ENCODE peak calls at places on chromosomes 13 and 19, in nine cellular contexts. One of them, this sample, is unnamed.

GRCh38 chr13:21361706-21362105 is 97.4 kb downstream of the ZDHHC20 start:
- DNase-seq in CD4-positive, alpha-beta memory T cell: no peak
- DNase-seq in epithelial cell of esophagus: no peak
- DNase-seq in lower lobe of right lung: no peak
- DNase-seq in activated T-cell treated with anti-CD3 and anti-CD28 coated beads, Interleukin-2, amount 50 U/mL, for 72 hours: no peak
- DNase-seq in MV-4-11: no peak
- DNase-seq in Caco-2: no peak
- DNase-seq in PC-3: no peak
- DNase-seq in activated naive CD8-positive, alpha-beta T cell treated with anti-CD3 and anti-CD28 coated beads, Interleukin-2, amount 50 U/mL, for 24 hours: no peak
- DNase-seq in this sample: no peak

GRCh38 chr19:39372047-39372802 is 18.7 kb downstream of the PAF1 start:
- DNase-seq in CD4-positive, alpha-beta memory T cell: no peak
- DNase-seq in epithelial cell of esophagus: no peak
- DNase-seq in lower lobe of right lung: peak
- DNase-seq in activated T-cell treated with anti-CD3 and anti-CD28 coated beads, Interleukin-2, amount 50 U/mL, for 72 hours: no peak
- DNase-seq in MV-4-11: no peak
- DNase-seq in Caco-2: no peak
- DNase-seq in PC-3: no peak
- DNase-seq in activated naive CD8-positive, alpha-beta T cell treated with anti-CD3 and anti-CD28 coated beads, Interleukin-2, amount 50 U/mL, for 24 hours: no peak
- DNase-seq in this sample: no peak

GRCh38 chr19:15934332-15935078 is at the start of gene CYP4F11:
- DNase-seq in CD4-positive, alpha-beta memory T cell: no peak
- DNase-seq in epithelial cell of esophagus: peak
- DNase-seq in lower lobe of right lung: peak
- DNase-seq in activated T-cell treated with anti-CD3 and anti-CD28 coated beads, Interleukin-2, amount 50 U/mL, for 72 hours: no peak
- DNase-seq in MV-4-11: no peak
- DNase-seq in Caco-2: no peak
- DNase-seq in PC-3: peak
- DNase-seq in activated naive CD8-positive, alpha-beta T cell treated with anti-CD3 and anti-CD28 coated beads, Interleukin-2, amount 50 U/mL, for 24 hours: no peak
- DNase-seq in this sample: no peak

GRCh38 chr13:114108141-114108761 is 24.2 kb downstream of the RASA3 start:
- DNase-seq in CD4-positive, alpha-beta memory T cell: no peak
- DNase-seq in epithelial cell of esophagus: no peak
- DNase-seq in lower lobe of right lung: peak
- DNase-seq in activated T-cell treated with anti-CD3 and anti-CD28 coated beads, Interleukin-2, amount 50 U/mL, for 72 hours: peak
- DNase-seq in MV-4-11: no peak
- DNase-seq in Caco-2: peak
- DNase-seq in PC-3: no peak
- DNase-seq in activated naive CD8-positive, alpha-beta T cell treated with anti-CD3 and anti-CD28 coated beads, Interleukin-2, amount 50 U/mL, for 24 hours: no peak
- DNase-seq in this sample: no peak

GRCh38 chr13:90545070-90545840 is 802.2 kb upstream of the MIR17HG start:
- DNase-seq in CD4-positive, alpha-beta memory T cell: no peak
- DNase-seq in epithelial cell of esophagus: peak
- DNase-seq in lower lobe of right lung: no peak
- DNase-seq in activated T-cell treated with anti-CD3 and anti-CD28 coated beads, Interleukin-2, amount 50 U/mL, for 72 hours: no peak
- DNase-seq in MV-4-11: no peak
- DNase-seq in Caco-2: no peak
- DNase-seq in PC-3: peak
- DNase-seq in activated naive CD8-positive, alpha-beta T cell treated with anti-CD3 and anti-CD28 coated beads, Interleukin-2, amount 50 U/mL, for 24 hours: no peak
- DNase-seq in this sample: no peak

GRCh38 chr13:100139822-100140221 is 50.9 kb downstream of the PCCA start:
- DNase-seq in CD4-positive, alpha-beta memory T cell: no peak
- DNase-seq in epithelial cell of esophagus: no peak
- DNase-seq in lower lobe of right lung: no peak
- DNase-seq in activated T-cell treated with anti-CD3 and anti-CD28 coated beads, Interleukin-2, amount 50 U/mL, for 72 hours: no peak
- DNase-seq in MV-4-11: no peak
- DNase-seq in Caco-2: no peak
- DNase-seq in PC-3: no peak
- DNase-seq in activated naive CD8-positive, alpha-beta T cell treated with anti-CD3 and anti-CD28 coated beads, Interleukin-2, amount 50 U/mL, for 24 hours: no peak
- DNase-seq in this sample: no peak

GRCh38 chr19:35897706-35898451 is 2.5 kb downstream of the NFKBID start:
- DNase-seq in CD4-positive, alpha-beta memory T cell: no peak
- DNase-seq in epithelial cell of esophagus: no peak
- DNase-seq in lower lobe of right lung: no peak
- DNase-seq in activated T-cell treated with anti-CD3 and anti-CD28 coated beads, Interleukin-2, amount 50 U/mL, for 72 hours: no peak
- DNase-seq in MV-4-11: no peak
- DNase-seq in Caco-2: no peak
- DNase-seq in PC-3: no peak
- DNase-seq in activated naive CD8-positive, alpha-beta T cell treated with anti-CD3 and anti-CD28 coated beads, Interleukin-2, amount 50 U/mL, for 24 hours: no peak
- DNase-seq in this sample: no peak

GRCh38 chr13:51781246-51782022 is 22.5 kb downstream of the DHRS12 start:
- DNase-seq in CD4-positive, alpha-beta memory T cell: no peak
- DNase-seq in epithelial cell of esophagus: peak
- DNase-seq in lower lobe of right lung: no peak
- DNase-seq in activated T-cell treated with anti-CD3 and anti-CD28 coated beads, Interleukin-2, amount 50 U/mL, for 72 hours: no peak
- DNase-seq in MV-4-11: no peak
- DNase-seq in Caco-2: no peak
- DNase-seq in PC-3: peak
- DNase-seq in activated naive CD8-positive, alpha-beta T cell treated with anti-CD3 and anti-CD28 coated beads, Interleukin-2, amount 50 U/mL, for 24 hours: no peak
- DNase-seq in this sample: no peak

GRCh38 chr13:28849441-28849840 is 29.3 kb downstream of the MTUS2 start:
- DNase-seq in CD4-positive, alpha-beta memory T cell: no peak
- DNase-seq in epithelial cell of esophagus: no peak
- DNase-seq in lower lobe of right lung: no peak
- DNase-seq in activated T-cell treated with anti-CD3 and anti-CD28 coated beads, Interleukin-2, amount 50 U/mL, for 72 hours: no peak
- DNase-seq in MV-4-11: no peak
- DNase-seq in Caco-2: no peak
- DNase-seq in PC-3: no peak
- DNase-seq in activated naive CD8-positive, alpha-beta T cell treated with anti-CD3 and anti-CD28 coated beads, Interleukin-2, amount 50 U/mL, for 24 hours: no peak
- DNase-seq in this sample: no peak

GRCh38 chr13:108426893-108427292 is 157.4 kb downstream of the TNFSF13B start:
- DNase-seq in CD4-positive, alpha-beta memory T cell: no peak
- DNase-seq in epithelial cell of esophagus: no peak
- DNase-seq in lower lobe of right lung: no peak
- DNase-seq in activated T-cell treated with anti-CD3 and anti-CD28 coated beads, Interleukin-2, amount 50 U/mL, for 72 hours: no peak
- DNase-seq in MV-4-11: no peak
- DNase-seq in Caco-2: no peak
- DNase-seq in PC-3: no peak
- DNase-seq in activated naive CD8-positive, alpha-beta T cell treated with anti-CD3 and anti-CD28 coated beads, Interleukin-2, amount 50 U/mL, for 24 hours: no peak
- DNase-seq in this sample: no peak

GRCh38 chr13:71677114-71677513 is 189.9 kb downstream of the DACH1 start:
- DNase-seq in CD4-positive, alpha-beta memory T cell: no peak
- DNase-seq in epithelial cell of esophagus: no peak
- DNase-seq in lower lobe of right lung: no peak
- DNase-seq in activated T-cell treated with anti-CD3 and anti-CD28 coated beads, Interleukin-2, amount 50 U/mL, for 72 hours: no peak
- DNase-seq in MV-4-11: no peak
- DNase-seq in Caco-2: no peak
- DNase-seq in PC-3: no peak
- DNase-seq in activated naive CD8-positive, alpha-beta T cell treated with anti-CD3 and anti-CD28 coated beads, Interleukin-2, amount 50 U/mL, for 24 hours: no peak
- DNase-seq in this sample: no peak

GRCh38 chr19:28582344-28582743 is 630.6 kb downstream of the UQCRFS1 start:
- DNase-seq in CD4-positive, alpha-beta memory T cell: no peak
- DNase-seq in epithelial cell of esophagus: no peak
- DNase-seq in lower lobe of right lung: no peak
- DNase-seq in activated T-cell treated with anti-CD3 and anti-CD28 coated beads, Interleukin-2, amount 50 U/mL, for 72 hours: no peak
- DNase-seq in MV-4-11: no peak
- DNase-seq in Caco-2: no peak
- DNase-seq in PC-3: no peak
- DNase-seq in activated naive CD8-positive, alpha-beta T cell treated with anti-CD3 and anti-CD28 coated beads, Interleukin-2, amount 50 U/mL, for 24 hours: no peak
- DNase-seq in this sample: no peak

GRCh38 chr13:101492251-101492910 is 39.9 kb downstream of the ITGBL1 start:
- DNase-seq in CD4-positive, alpha-beta memory T cell: no peak
- DNase-seq in epithelial cell of esophagus: no peak
- DNase-seq in lower lobe of right lung: no peak
- DNase-seq in activated T-cell treated with anti-CD3 and anti-CD28 coated beads, Interleukin-2, amount 50 U/mL, for 72 hours: no peak
- DNase-seq in MV-4-11: no peak
- DNase-seq in Caco-2: no peak
- DNase-seq in PC-3: no peak
- DNase-seq in activated naive CD8-positive, alpha-beta T cell treated with anti-CD3 and anti-CD28 coated beads, Interleukin-2, amount 50 U/mL, for 24 hours: no peak
- DNase-seq in this sample: no peak

GRCh38 chr19:20339444-20339843 is 172.4 kb downstream of the ZNF486 start:
- DNase-seq in CD4-positive, alpha-beta memory T cell: no peak
- DNase-seq in epithelial cell of esophagus: no peak
- DNase-seq in lower lobe of right lung: no peak
- DNase-seq in activated T-cell treated with anti-CD3 and anti-CD28 coated beads, Interleukin-2, amount 50 U/mL, for 72 hours: no peak
- DNase-seq in MV-4-11: no peak
- DNase-seq in Caco-2: no peak
- DNase-seq in PC-3: no peak
- DNase-seq in activated naive CD8-positive, alpha-beta T cell treated with anti-CD3 and anti-CD28 coated beads, Interleukin-2, amount 50 U/mL, for 24 hours: no peak
- DNase-seq in this sample: no peak

GRCh38 chr13:51832471-51833152 is 12.4 kb downstream of the TMEM272 start:
- DNase-seq in CD4-positive, alpha-beta memory T cell: peak
- DNase-seq in epithelial cell of esophagus: peak
- DNase-seq in lower lobe of right lung: no peak
- DNase-seq in activated T-cell treated with anti-CD3 and anti-CD28 coated beads, Interleukin-2, amount 50 U/mL, for 72 hours: peak
- DNase-seq in MV-4-11: peak
- DNase-seq in Caco-2: no peak
- DNase-seq in PC-3: peak
- DNase-seq in activated naive CD8-positive, alpha-beta T cell treated with anti-CD3 and anti-CD28 coated beads, Interleukin-2, amount 50 U/mL, for 24 hours: no peak
- DNase-seq in this sample: no peak

GRCh38 chr19:50147462-50148423 is 15.3 kb downstream of the IZUMO2 start:
- DNase-seq in CD4-positive, alpha-beta memory T cell: peak
- DNase-seq in epithelial cell of esophagus: peak
- DNase-seq in lower lobe of right lung: peak
- DNase-seq in activated T-cell treated with anti-CD3 and anti-CD28 coated beads, Interleukin-2, amount 50 U/mL, for 72 hours: peak
- DNase-seq in MV-4-11: peak
- DNase-seq in Caco-2: peak
- DNase-seq in PC-3: peak
- DNase-seq in activated naive CD8-positive, alpha-beta T cell treated with anti-CD3 and anti-CD28 coated beads, Interleukin-2, amount 50 U/mL, for 24 hours: peak
- DNase-seq in this sample: peak

GRCh38 chr19:5397804-5398692 is 57.2 kb upstream of the ZNRF4 start:
- DNase-seq in CD4-positive, alpha-beta memory T cell: no peak
- DNase-seq in epithelial cell of esophagus: no peak
- DNase-seq in lower lobe of right lung: no peak
- DNase-seq in activated T-cell treated with anti-CD3 and anti-CD28 coated beads, Interleukin-2, amount 50 U/mL, for 72 hours: no peak
- DNase-seq in MV-4-11: no peak
- DNase-seq in Caco-2: peak
- DNase-seq in PC-3: peak
- DNase-seq in activated naive CD8-positive, alpha-beta T cell treated with anti-CD3 and anti-CD28 coated beads, Interleukin-2, amount 50 U/mL, for 24 hours: peak
- DNase-seq in this sample: no peak

GRCh38 chr19:5083547-5083965 is 114.6 kb downstream of the KDM4B start:
- DNase-seq in CD4-positive, alpha-beta memory T cell: no peak
- DNase-seq in epithelial cell of esophagus: no peak
- DNase-seq in lower lobe of right lung: no peak
- DNase-seq in activated T-cell treated with anti-CD3 and anti-CD28 coated beads, Interleukin-2, amount 50 U/mL, for 72 hours: no peak
- DNase-seq in MV-4-11: no peak
- DNase-seq in Caco-2: no peak
- DNase-seq in PC-3: no peak
- DNase-seq in activated naive CD8-positive, alpha-beta T cell treated with anti-CD3 and anti-CD28 coated beads, Interleukin-2, amount 50 U/mL, for 24 hours: no peak
- DNase-seq in this sample: no peak

GRCh38 chr13:32940601-32941000 is 75.6 kb upstream of the KL start:
- DNase-seq in CD4-positive, alpha-beta memory T cell: no peak
- DNase-seq in epithelial cell of esophagus: no peak
- DNase-seq in lower lobe of right lung: no peak
- DNase-seq in activated T-cell treated with anti-CD3 and anti-CD28 coated beads, Interleukin-2, amount 50 U/mL, for 72 hours: no peak
- DNase-seq in MV-4-11: peak
- DNase-seq in Caco-2: no peak
- DNase-seq in PC-3: no peak
- DNase-seq in activated naive CD8-positive, alpha-beta T cell treated with anti-CD3 and anti-CD28 coated beads, Interleukin-2, amount 50 U/mL, for 24 hours: no peak
- DNase-seq in this sample: no peak

GRCh38 chr19:17394891-17395415 is 957 bp upstream of the CCDC194 start:
- DNase-seq in CD4-positive, alpha-beta memory T cell: peak
- DNase-seq in epithelial cell of esophagus: peak
- DNase-seq in lower lobe of right lung: peak
- DNase-seq in activated T-cell treated with anti-CD3 and anti-CD28 coated beads, Interleukin-2, amount 50 U/mL, for 72 hours: peak
- DNase-seq in MV-4-11: peak
- DNase-seq in Caco-2: peak
- DNase-seq in PC-3: peak
- DNase-seq in activated naive CD8-positive, alpha-beta T cell treated with anti-CD3 and anti-CD28 coated beads, Interleukin-2, amount 50 U/mL, for 24 hours: peak
- DNase-seq in this sample: no peak

GRCh38 chr13:89163081-89163480 is 1491.9 kb downstream of the SLITRK5 start:
- DNase-seq in CD4-positive, alpha-beta memory T cell: no peak
- DNase-seq in epithelial cell of esophagus: no peak
- DNase-seq in lower lobe of right lung: no peak
- DNase-seq in activated T-cell treated with anti-CD3 and anti-CD28 coated beads, Interleukin-2, amount 50 U/mL, for 72 hours: no peak
- DNase-seq in MV-4-11: no peak
- DNase-seq in Caco-2: no peak
- DNase-seq in PC-3: no peak
- DNase-seq in activated naive CD8-positive, alpha-beta T cell treated with anti-CD3 and anti-CD28 coated beads, Interleukin-2, amount 50 U/mL, for 24 hours: no peak
- DNase-seq in this sample: no peak

GRCh38 chr19:48085904-48086864 is 24.4 kb downstream of the PLA2G4C start:
- DNase-seq in CD4-positive, alpha-beta memory T cell: no peak
- DNase-seq in epithelial cell of esophagus: no peak
- DNase-seq in lower lobe of right lung: no peak
- DNase-seq in activated T-cell treated with anti-CD3 and anti-CD28 coated beads, Interleukin-2, amount 50 U/mL, for 72 hours: no peak
- DNase-seq in MV-4-11: no peak
- DNase-seq in Caco-2: peak
- DNase-seq in PC-3: no peak
- DNase-seq in activated naive CD8-positive, alpha-beta T cell treated with anti-CD3 and anti-CD28 coated beads, Interleukin-2, amount 50 U/mL, for 24 hours: no peak
- DNase-seq in this sample: no peak

GRCh38 chr13:73403362-73404150 is 344.8 kb downstream of the KLF5 start:
- DNase-seq in CD4-positive, alpha-beta memory T cell: no peak
- DNase-seq in epithelial cell of esophagus: peak
- DNase-seq in lower lobe of right lung: no peak
- DNase-seq in activated T-cell treated with anti-CD3 and anti-CD28 coated beads, Interleukin-2, amount 50 U/mL, for 72 hours: no peak
- DNase-seq in MV-4-11: no peak
- DNase-seq in Caco-2: no peak
- DNase-seq in PC-3: peak
- DNase-seq in activated naive CD8-positive, alpha-beta T cell treated with anti-CD3 and anti-CD28 coated beads, Interleukin-2, amount 50 U/mL, for 24 hours: no peak
- DNase-seq in this sample: no peak

This sample was measured in T1000.